ENCODE peak calls at places on chromosomes 6 and 20, in six cellular contexts. One of them, this sample, is unnamed.

GRCh38 chr6:40395066-40395697 is 192.0 kb downstream of the LRFN2 start:
- DNase-seq in endothelial cell of umbilical vein: no peak
- DNase-seq in Ammon's horn: no peak
- DNase-seq in HCT116: no peak
- DNase-seq in left cardiac atrium: no peak
- DNase-seq in A172: peak
- DNase-seq in this sample: no peak

GRCh38 chr6:3489032-3489757 is 32.3 kb upstream of the SLC22A23 start:
- DNase-seq in HCT116: no peak
- DNase-seq in endothelial cell of umbilical vein: peak
- DNase-seq in A172: peak
- DNase-seq in Ammon's horn: peak
- DNase-seq in left cardiac atrium: no peak
- DNase-seq in this sample: no peak

GRCh38 chr6:71252960-71253359 is 35.7 kb upstream of the OGFRL1 start:
- DNase-seq in left cardiac atrium: no peak
- DNase-seq in A172: no peak
- DNase-seq in Ammon's horn: no peak
- DNase-seq in endothelial cell of umbilical vein: peak
- DNase-seq in HCT116: no peak
- DNase-seq in this sample: no peak

GRCh38 chr20:44967207-44967807 is 995 bp downstream of the STK4 start:
- DNase-seq in HCT116: no peak
- DNase-seq in endothelial cell of umbilical vein: peak
- DNase-seq in left cardiac atrium: no peak
- DNase-seq in A172: no peak
- DNase-seq in Ammon's horn: peak
- DNase-seq in this sample: no peak

GRCh38 chr20:56795492-56795891 is 166.4 kb downstream of the TFAP2C start:
- DNase-seq in Ammon's horn: no peak
- DNase-seq in A172: no peak
- DNase-seq in endothelial cell of umbilical vein: no peak
- DNase-seq in left cardiac atrium: no peak
- DNase-seq in HCT116: no peak
- DNase-seq in this sample: no peak

GRCh38 chr6:140921366-140922226 is 1211.1 kb upstream of the GJE1 start:
- DNase-seq in HCT116: peak
- DNase-seq in endothelial cell of umbilical vein: peak
- DNase-seq in left cardiac atrium: no peak
- DNase-seq in A172: peak
- DNase-seq in Ammon's horn: peak
- DNase-seq in this sample: no peak

GRCh38 chr20:14334306-14334930 is 3.0 kb downstream of the FLRT3 start:
- DNase-seq in HCT116: no peak
- DNase-seq in Ammon's horn: peak
- DNase-seq in left cardiac atrium: no peak
- DNase-seq in endothelial cell of umbilical vein: peak
- DNase-seq in A172: peak
- DNase-seq in this sample: peak

GRCh38 chr6:112831022-112831421 is 483.9 kb downstream of the RFPL4B start:
- DNase-seq in endothelial cell of umbilical vein: peak
- DNase-seq in HCT116: no peak
- DNase-seq in A172: peak
- DNase-seq in left cardiac atrium: no peak
- DNase-seq in Ammon's horn: no peak
- DNase-seq in this sample: no peak

GRCh38 chr20:11352041-11352440 is 565.7 kb upstream of the BTBD3 start:
- DNase-seq in Ammon's horn: no peak
- DNase-seq in left cardiac atrium: no peak
- DNase-seq in A172: no peak
- DNase-seq in endothelial cell of umbilical vein: no peak
- DNase-seq in HCT116: no peak
- DNase-seq in this sample: no peak

GRCh38 chr6:11426571-11426970 is 111.0 kb upstream of the TMEM170B start:
- DNase-seq in HCT116: no peak
- DNase-seq in Ammon's horn: no peak
- DNase-seq in endothelial cell of umbilical vein: peak
- DNase-seq in A172: no peak
- DNase-seq in left cardiac atrium: no peak
- DNase-seq in this sample: no peak

GRCh38 chr6:98985391-98985790 is 37.6 kb upstream of the FBXL4 start:
- DNase-seq in left cardiac atrium: no peak
- DNase-seq in HCT116: no peak
- DNase-seq in endothelial cell of umbilical vein: no peak
- DNase-seq in A172: no peak
- DNase-seq in Ammon's horn: no peak
- DNase-seq in this sample: no peak

GRCh38 chr6:103797738-103798137 is 1062.0 kb downstream of the HACE1 start:
- DNase-seq in Ammon's horn: no peak
- DNase-seq in left cardiac atrium: no peak
- DNase-seq in endothelial cell of umbilical vein: peak
- DNase-seq in A172: peak
- DNase-seq in HCT116: no peak
- DNase-seq in this sample: no peak

GRCh38 chr6:53496797-53497196 is 48.1 kb downstream of the GCLC start:
- DNase-seq in HCT116: no peak
- DNase-seq in left cardiac atrium: no peak
- DNase-seq in A172: peak
- DNase-seq in endothelial cell of umbilical vein: no peak
- DNase-seq in Ammon's horn: no peak
- DNase-seq in this sample: no peak

GRCh38 chr6:138467901-138468300 is 31.4 kb downstream of the NHSL1 start:
- DNase-seq in HCT116: no peak
- DNase-seq in Ammon's horn: no peak
- DNase-seq in left cardiac atrium: no peak
- DNase-seq in endothelial cell of umbilical vein: no peak
- DNase-seq in A172: no peak
- DNase-seq in this sample: no peak

GRCh38 chr20:6489361-6490154 is 277.9 kb upstream of the BMP2 start:
- DNase-seq in left cardiac atrium: no peak
- DNase-seq in endothelial cell of umbilical vein: no peak
- DNase-seq in HCT116: no peak
- DNase-seq in A172: no peak
- DNase-seq in Ammon's horn: no peak
- DNase-seq in this sample: no peak

GRCh38 chr6:137430954-137431353 is 63.2 kb downstream of the OLIG3 start:
- DNase-seq in Ammon's horn: no peak
- DNase-seq in left cardiac atrium: no peak
- DNase-seq in A172: no peak
- DNase-seq in endothelial cell of umbilical vein: no peak
- DNase-seq in HCT116: no peak
- DNase-seq in this sample: no peak

GRCh38 chr20:37533154-37533715 is 5.6 kb upstream of the BLCAP start:
- DNase-seq in A172: no peak
- DNase-seq in left cardiac atrium: no peak
- DNase-seq in HCT116: no peak
- DNase-seq in endothelial cell of umbilical vein: peak
- DNase-seq in Ammon's horn: no peak
- DNase-seq in this sample: no peak

GRCh38 chr6:134873500-134874388 is 76.2 kb downstream of the ALDH8A1 start:
- DNase-seq in endothelial cell of umbilical vein: no peak
- DNase-seq in Ammon's horn: no peak
- DNase-seq in left cardiac atrium: no peak
- DNase-seq in HCT116: no peak
- DNase-seq in A172: no peak
- DNase-seq in this sample: peak

GRCh38 chr6:3825331-3825831 is 23.8 kb upstream of the FAM50B start:
- DNase-seq in Ammon's horn: peak
- DNase-seq in A172: peak
- DNase-seq in HCT116: no peak
- DNase-seq in endothelial cell of umbilical vein: peak
- DNase-seq in left cardiac atrium: peak
- DNase-seq in this sample: no peak

GRCh38 chr6:127164009-127164408 is 45.5 kb downstream of the RSPO3 start:
- DNase-seq in endothelial cell of umbilical vein: no peak
- DNase-seq in HCT116: no peak
- DNase-seq in Ammon's horn: no peak
- DNase-seq in A172: no peak
- DNase-seq in left cardiac atrium: no peak
- DNase-seq in this sample: no peak

GRCh38 chr20:19697415-19697814 is 60.6 kb upstream of the RIN2 start:
- DNase-seq in HCT116: no peak
- DNase-seq in endothelial cell of umbilical vein: no peak
- DNase-seq in left cardiac atrium: no peak
- DNase-seq in Ammon's horn: no peak
- DNase-seq in A172: no peak
- DNase-seq in this sample: no peak

GRCh38 chr20:62496525-62497218 is 20.9 kb upstream of the GATA5 start:
- DNase-seq in A172: no peak
- DNase-seq in endothelial cell of umbilical vein: no peak
- DNase-seq in left cardiac atrium: no peak
- DNase-seq in Ammon's horn: no peak
- DNase-seq in HCT116: no peak
- DNase-seq in this sample: no peak

GRCh38 chr6:36364669-36365479 is 22.6 kb downstream of the ETV7 start:
- DNase-seq in Ammon's horn: no peak
- DNase-seq in A172: peak
- DNase-seq in left cardiac atrium: no peak
- DNase-seq in endothelial cell of umbilical vein: peak
- DNase-seq in HCT116: no peak
- DNase-seq in this sample: no peak

GRCh38 chr6:141401168-141401567 is 731.6 kb upstream of the GJE1 start:
- DNase-seq in Ammon's horn: no peak
- DNase-seq in HCT116: no peak
- DNase-seq in A172: no peak
- DNase-seq in endothelial cell of umbilical vein: no peak
- DNase-seq in left cardiac atrium: no peak
- DNase-seq in this sample: no peak

GRCh38 chr6:150452642-150453243 is 83.9 kb downstream of the IYD start:
- DNase-seq in HCT116: no peak
- DNase-seq in A172: no peak
- DNase-seq in endothelial cell of umbilical vein: peak
- DNase-seq in left cardiac atrium: peak
- DNase-seq in Ammon's horn: no peak
- DNase-seq in this sample: peak

GRCh38 chr20:63283397-63284082 is 9.4 kb upstream of the COL20A1 start:
- DNase-seq in left cardiac atrium: no peak
- DNase-seq in A172: no peak
- DNase-seq in HCT116: no peak
- DNase-seq in endothelial cell of umbilical vein: no peak
- DNase-seq in Ammon's horn: no peak
- DNase-seq in this sample: no peak

GRCh38 chr6:7264041-7264440 is 49.0 kb downstream of the SSR1 start:
- DNase-seq in endothelial cell of umbilical vein: no peak
- DNase-seq in left cardiac atrium: no peak
- DNase-seq in HCT116: no peak
- DNase-seq in A172: no peak
- DNase-seq in Ammon's horn: no peak
- DNase-seq in this sample: no peak

GRCh38 chr6:98842489-98843180 is 8.3 kb downstream of the POU3F2 start:
- DNase-seq in Ammon's horn: no peak
- DNase-seq in endothelial cell of umbilical vein: no peak
- DNase-seq in HCT116: no peak
- DNase-seq in left cardiac atrium: no peak
- DNase-seq in A172: no peak
- DNase-seq in this sample: no peak

GRCh38 chr20:60877071-60877470 is 375.0 kb upstream of the CDH4 start:
- DNase-seq in Ammon's horn: no peak
- DNase-seq in endothelial cell of umbilical vein: no peak
- DNase-seq in left cardiac atrium: no peak
- DNase-seq in HCT116: no peak
- DNase-seq in A172: no peak
- DNase-seq in this sample: no peak

GRCh38 chr6:158031445-158032353 is 50.0 kb downstream of the SYNJ2 start:
- DNase-seq in left cardiac atrium: peak
- DNase-seq in A172: peak
- DNase-seq in HCT116: peak
- DNase-seq in Ammon's horn: no peak
- DNase-seq in endothelial cell of umbilical vein: peak
- DNase-seq in this sample: no peak